ENCODE peak calls at places on chromosomes 4 and X, in seven cellular contexts. N, C, V, J, E, I and Q are unnamed samples.

GRCh38 chr4:108702960-108703359 is 52.6 kb downstream of the OSTC start:
- DNase-seq in N (no peak), C (no peak), V (no peak), J (no peak), E (no peak), I (no peak), Q (no peak)

GRCh38 chr4:172596206-172596605 is 572.4 kb upstream of the GALNT7 start:
- DNase-seq in N (no peak), C (peak; percentile 4), V (no peak), J (no peak), E (no peak), I (no peak), Q (no peak)

GRCh38 chr4:15754323-15754722 is 23.8 kb upstream of the CD38 start:
- DNase-seq in N (no peak), C (no peak), V (no peak), J (no peak), E (peak; percentile 34), I (no peak), Q (no peak)

GRCh38 chr4:148200960-148201359 is 241.3 kb downstream of the NR3C2 start:
- DNase-seq in N (no peak), C (no peak), V (no peak), J (no peak), E (no peak), I (no peak), Q (no peak)

GRCh38 chr4:46386570-46386969 is 3.4 kb downstream of the GABRA2 start:
- DNase-seq in N (no peak), C (no peak), V (no peak), J (no peak), E (no peak), I (peak; percentile 8), Q (no peak)

GRCh38 chr4:67288964-67289363 is 256.3 kb downstream of the CENPC start:
- DNase-seq in N (no peak), C (peak; percentile 24), V (no peak), J (no peak), E (no peak), I (no peak), Q (no peak)

GRCh38 chr4:108224628-108225053 is 55.9 kb upstream of the LEF1 start:
- DNase-seq in N (no peak), C (peak; percentile 2), V (no peak), J (no peak), E (no peak), I (no peak), Q (no peak)

GRCh38 chr4:70505152-70505748 is 13.1 kb upstream of the AMTN start:
- DNase-seq in N (no peak), C (peak; percentile 44), V (peak; percentile 25), J (peak; percentile 26), E (peak; percentile 42), I (peak; percentile 48), Q (no peak)

GRCh38 chrX:93874554-93874953 is 200.5 kb downstream of the FAM133A start:
- DNase-seq in N (no peak), C (peak; percentile 11), V (no peak), J (peak; percentile 8), E (no peak), I (peak; percentile 4), Q (no peak)

DNA sequence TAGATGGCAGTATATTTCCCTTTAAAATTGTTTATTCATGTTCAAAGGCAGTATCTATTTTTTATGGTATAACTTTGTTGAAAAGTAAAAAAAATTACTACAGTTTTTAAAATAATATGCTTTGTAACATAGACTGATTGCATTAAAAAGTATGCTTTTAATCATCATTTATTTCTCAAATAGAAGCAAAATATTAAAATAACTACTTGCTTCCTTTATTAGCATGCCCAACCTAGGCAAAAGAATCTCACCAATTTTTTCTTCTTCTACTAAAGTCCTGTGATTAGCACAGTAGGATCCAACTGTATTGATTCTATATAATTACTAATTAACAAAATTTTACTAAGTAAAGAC is 69.6 kb upstream of the NFKB1 start:
- DNase-seq in N (no peak), C (no peak), V (no peak), J (no peak), E (no peak), I (no peak), Q (no peak)
- H3K27ac ChIP-seq in N (peak overlapping the region; percentile 94), C (peak overlapping the region; percentile 97), V (peak overlapping the region; percentile 73), J (peak overlapping the region; percentile 98), E (peak overlapping the region; percentile 29), I (no peak overlapping the region), Q (peak overlapping the region; percentile 69)

GRCh38 chr4:40576651-40577480 is 52.8 kb downstream of the RBM47 start:
- DNase-seq in N (peak; percentile 92), C (peak; percentile 98), V (peak; percentile 83), J (peak; percentile 78), E (no peak), I (peak; percentile 75), Q (peak; percentile 92)
- H3K27ac ChIP-seq in N (peak overlapping the region; percentile 51), C (peak overlapping the region; percentile 86), V (no peak overlapping the region), J (peak overlapping the region; percentile 35), E (no peak overlapping the region), I (peak overlapping the region; percentile 71), Q (peak overlapping the region; percentile 96)

GRCh38 chr4:102318105-102318504 is 27.2 kb downstream of the SLC39A8 start:
- DNase-seq in N (no peak), C (no peak), V (no peak), J (no peak), E (no peak), I (no peak), Q (no peak)
- H3K27ac ChIP-seq in N (no peak overlapping the region), C (no peak overlapping the region), V (no peak overlapping the region), J (no peak overlapping the region), E (no peak overlapping the region), I (no peak overlapping the region), Q (peak overlapping the region; percentile 15)

GRCh38 chr4:23877758-23878229 is 12.1 kb downstream of the PPARGC1A start:
- DNase-seq in N (no peak), C (peak; percentile 3), V (no peak), J (no peak), E (no peak), I (no peak), Q (no peak)

GRCh38 chr4:23874536-23874901 is 15.3 kb downstream of the PPARGC1A start:
- DNase-seq in N (no peak), C (no peak), V (no peak), J (no peak), E (no peak), I (no peak), Q (no peak)

GRCh38 chr4:23873717-23874535 is 15.9 kb downstream of the PPARGC1A start:
- DNase-seq in N (no peak), C (no peak), V (no peak), J (no peak), E (no peak), I (no peak), Q (no peak)

GRCh38 chr4:23876418-23877089 is 13.3 kb downstream of the PPARGC1A start:
- DNase-seq in N (no peak), C (no peak), V (no peak), J (no peak), E (no peak), I (no peak), Q (no peak)

GRCh38 chr4:23875317-23875716 is 14.5 kb downstream of the PPARGC1A start:
- DNase-seq in N (no peak), C (no peak), V (no peak), J (no peak), E (no peak), I (no peak), Q (no peak)
- H3K27ac ChIP-seq in N (no peak overlapping the region), C (no peak overlapping the region), V (peak overlapping the region; percentile 71), J (no peak overlapping the region), E (no peak overlapping the region), I (no peak overlapping the region), Q (no peak overlapping the region)

DNA sequence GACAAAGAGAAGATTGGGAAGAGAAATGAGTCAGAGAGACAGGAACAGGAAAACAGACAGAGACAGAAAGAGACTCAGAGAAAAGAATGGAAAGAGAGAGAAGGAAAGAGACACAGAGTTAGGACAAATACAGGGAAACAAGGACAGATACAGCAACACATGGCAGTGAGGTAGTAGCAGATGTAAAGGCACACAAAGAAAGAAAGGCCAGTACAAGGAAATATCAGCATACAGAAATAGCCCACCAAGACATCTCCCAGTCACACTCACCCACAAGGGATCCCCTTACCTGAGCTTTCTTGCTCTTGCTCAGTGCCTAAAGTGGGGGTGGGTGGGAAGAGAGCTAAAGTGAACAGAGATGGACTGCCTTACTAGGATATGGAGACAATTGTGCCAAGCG is 4.2 kb downstream of the GRIPAP1 start:
- DNase-seq in N (no peak), C (no peak), V (no peak), J (no peak), E (no peak), I (no peak), Q (no peak)
- H3K27ac ChIP-seq in N (no peak overlapping the region), C (no peak overlapping the region), V (no peak overlapping the region), J (no peak overlapping the region), E (no peak overlapping the region), I (no peak overlapping the region), Q (no peak overlapping the region)

DNA sequence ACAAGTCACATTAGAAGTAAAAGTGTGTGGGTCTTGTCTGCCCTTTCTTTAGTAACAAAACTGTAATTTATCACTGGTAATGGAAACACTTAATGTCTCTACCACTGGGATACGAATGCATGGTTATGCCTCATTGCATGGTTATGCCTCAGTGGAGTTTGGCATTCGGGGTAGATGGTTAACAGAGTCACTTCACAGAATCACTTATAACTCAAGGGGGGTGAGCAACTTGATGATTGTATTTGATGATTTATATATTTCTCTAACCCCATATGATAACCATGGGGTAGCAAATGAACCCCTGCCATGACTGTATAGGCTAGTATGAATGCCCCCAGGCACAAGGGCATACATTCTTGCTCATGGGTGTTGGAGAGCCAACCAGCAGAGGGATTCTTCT is 1.6 kb upstream of the ARHGAP6 start:
- DNase-seq in N (no peak), C (no peak), V (no peak), J (no peak), E (no peak), I (no peak), Q (no peak)
- H3K27ac ChIP-seq in N (no peak overlapping the region), C (no peak overlapping the region), V (no peak overlapping the region), J (no peak overlapping the region), E (no peak overlapping the region), I (no peak overlapping the region), Q (no peak overlapping the region)

GRCh38 chrX:69317721-69318120 is 152.5 kb upstream of the PJA1 start:
- DNase-seq in N (no peak), C (no peak), V (no peak), J (no peak), E (no peak), I (no peak), Q (no peak)

GRCh38 chrX:69312141-69312670 is 147.0 kb upstream of the PJA1 start:
- DNase-seq in N (no peak), C (no peak), V (no peak), J (no peak), E (no peak), I (no peak), Q (no peak)

GRCh38 chrX:69318651-69319305 is 153.5 kb upstream of the PJA1 start:
- DNase-seq in N (no peak), C (no peak), V (no peak), J (no peak), E (no peak), I (no peak), Q (no peak)

GRCh38 chrX:69313622-69314290 is 148.5 kb upstream of the PJA1 start:
- DNase-seq in N (no peak), C (no peak), V (no peak), J (no peak), E (no peak), I (no peak), Q (no peak)

GRCh38 chrX:69314436-69315348 is 149.4 kb upstream of the PJA1 start:
- DNase-seq in N (no peak), C (no peak), V (peak; percentile 41), J (no peak), E (no peak), I (no peak), Q (no peak)
- H3K27ac ChIP-seq in N (no peak overlapping the region), C (no peak overlapping the region), V (no peak overlapping the region), J (no peak overlapping the region), E (no peak overlapping the region), I (no peak overlapping the region), Q (no peak overlapping the region)